ENCODE peak calls at places on chromosomes 11 and 22, in seven cellular contexts. W is T-cell; H is ELR; L is activated naive CD8-positive, alpha-beta T cell treated with anti-CD3 and anti-CD28 coated beads, Interleukin-2, amount 50 U/mL, for 24 hours; M is T-helper 1 cell; V is fibroblast of gingiva; T is stimulated activated CD4-positive, alpha-beta T cell treated with anti-CD3 and anti-CD28 coated beads, Interleukin-1b, Interleukin-23, amount 100 ng/mL, for 24 hours. O is an unnamed sample.

GRCh38 chr11:36350137-36350513 is 54.0 kb downstream of the PRR5L start:
- DNase-seq in W (no peak), H (no peak), L (no peak), M (no peak), V (no peak), T (no peak), O (no peak)

GRCh38 chr11:113549061-113549460 is 73.9 kb upstream of the DRD2 start:
- DNase-seq in W (no peak), H (no peak), L (no peak), M (no peak), V (no peak), T (no peak), O (no peak)

GRCh38 chr22:25970996-25971811 is 198.1 kb upstream of the SEZ6L start:
- DNase-seq in W (no peak), H (no peak), L (no peak), M (no peak), V (no peak), T (no peak), O (no peak)

GRCh38 chr11:114279778-114280532 is 16.2 kb upstream of the NNMT start:
- DNase-seq in W (no peak), H (peak), L (no peak), M (no peak), V (peak), T (no peak), O (no peak)

GRCh38 chr11:64206457-64207246 is at the start of gene FERMT3:
- DNase-seq in W (peak), H (no peak), L (peak), M (peak), V (no peak), T (no peak), O (peak)

GRCh38 chr11:70281114-70281729 is 10.7 kb downstream of the PPFIA1 start:
- DNase-seq in W (no peak), H (no peak), L (no peak), M (no peak), V (peak), T (no peak), O (no peak)

GRCh38 chr11:30879322-30880020 is 293.3 kb upstream of the MPPED2 start:
- DNase-seq in W (no peak), H (no peak), L (no peak), M (no peak), V (no peak), T (no peak), O (no peak)

GRCh38 chr11:1306186-1307162 is 3.0 kb downstream of the TOLLIP start:
- DNase-seq in W (no peak), H (no peak), L (no peak), M (no peak), V (no peak), T (no peak), O (no peak)

GRCh38 chr11:16769386-16769785 is 30.9 kb downstream of the C11orf58 start:
- DNase-seq in W (no peak), H (no peak), L (no peak), M (no peak), V (no peak), T (no peak), O (no peak)

GRCh38 chr11:70210051-70210501 is 7.0 kb downstream of the FADD start:
- DNase-seq in W (no peak), H (peak), L (no peak), M (no peak), V (peak), T (no peak), O (no peak)

GRCh38 chr11:128505449-128506058 is 81.8 kb downstream of the ETS1 start:
- DNase-seq in W (no peak), H (no peak), L (no peak), M (no peak), V (no peak), T (no peak), O (no peak)

GRCh38 chr22:24201681-24202590 is 20.6 kb downstream of the SUSD2 start:
- DNase-seq in W (no peak), H (peak), L (no peak), M (no peak), V (no peak), T (no peak), O (no peak)

GRCh38 chr11:95512682-95513081 is 276.9 kb downstream of the FAM76B start:
- DNase-seq in W (no peak), H (peak), L (no peak), M (no peak), V (peak), T (no peak), O (no peak)

GRCh38 chr22:23478175-23478574 is 101.9 kb downstream of the IGLL1 start:
- DNase-seq in W (no peak), H (peak), L (no peak), M (no peak), V (no peak), T (no peak), O (no peak)

O was measured in effector CD8-positive, alpha-beta T cell.